ENCODE peak calls at places on chromosome 19, in nine cellular contexts. U is colonic mucosa; P is left ventricle myocardium inferior; J is effector memory CD4-positive, alpha-beta T cell; Y is GM06990; E is H1; M is uterus; B is NT2/D1; N is CD8-positive, alpha-beta memory T cell. V is an unnamed sample. For H3K36me3, the result is how much of the 10 kb centered on the place peaks cover.

GRCh38 chr19:13207237-13208130 is 57.3 kb downstream of the IER2 start:
- DNase-seq in P (peak), E (peak), B (no peak), M (peak), J (no peak), U (no peak), N (no peak), Y (peak), V (no peak)

GRCh38 chr19:39316627-39317321 is 3.9 kb downstream of the LRFN1 start:
- DNase-seq in P (no peak), N (no peak), J (no peak), B (no peak), M (no peak), U (no peak), E (no peak), Y (no peak), V (no peak)

GRCh38 chr19:39409207-39409885 is 2.7 kb downstream of the ZFP36 start:
- DNase-seq in N (peak), B (no peak), U (peak), M (peak), Y (peak), P (peak), J (peak), E (peak), V (peak)

GRCh38 chr19:42113641-42114348 is 18.5 kb downstream of the POU2F2 start:
- DNase-seq in U (no peak), E (no peak), N (no peak), Y (peak), M (no peak), P (no peak), B (peak), J (no peak), V (peak)

GRCh38 chr19:28332886-28333285 is 880.1 kb downstream of the UQCRFS1 start:
- DNase-seq in E (no peak), N (no peak), J (no peak), Y (no peak), U (no peak), B (no peak), P (no peak), M (no peak), V (no peak)

GRCh38 chr19:24054044-24054935 is 32.7 kb upstream of the ZNF254 start:
- DNase-seq in N (no peak), J (no peak), B (no peak), Y (no peak), M (no peak), P (no peak), E (no peak), U (no peak), V (no peak)

GRCh38 chr19:2726904-2727639 is 5.9 kb upstream of the DIRAS1 start:
- DNase-seq in U (no peak), P (no peak), N (no peak), M (no peak), J (no peak), E (no peak), B (no peak), Y (no peak), V (no peak)

GRCh38 chr19:15173746-15174404 is 26.9 kb downstream of the NOTCH3 start:
- DNase-seq in Y (no peak), E (no peak), M (no peak), J (no peak), B (no peak), U (no peak), P (no peak), N (no peak), V (no peak)

GRCh38 chr19:38693380-38694223 is 46.2 kb downstream of the ACTN4 start:
- DNase-seq in N (peak), U (no peak), P (no peak), Y (no peak), M (no peak), J (peak), E (no peak), B (peak), V (no peak)

GRCh38 chr19:16180611-16181010 is 4.6 kb upstream of the FAM32A start:
- DNase-seq in J (no peak), Y (no peak), E (no peak), M (no peak), B (peak), U (no peak), N (no peak), P (no peak), V (no peak)

GRCh38 chr19:4559569-4559968 is at the start of gene SEMA6B:
- DNase-seq in P (peak), N (no peak), B (no peak), Y (no peak), E (no peak), U (no peak), J (no peak), M (peak), V (no peak)

GRCh38 chr19:7488736-7489353 is at the start of gene PEX11G:
- DNase-seq in N (peak), U (peak), E (peak), B (peak), J (peak), Y (peak), M (peak), P (peak), V (peak)
- H3K36me3 ChIP-seq in N (under half), U (under half), E (under half), B (under half), J (under half), Y (under half), M (under half), P (under half), V (under half)

GRCh38 chr19:8457802-8458201 is 13.0 kb downstream of the HNRNPM start:
- DNase-seq in U (no peak), J (no peak), B (no peak), E (no peak), P (no peak), N (no peak), Y (no peak), M (no peak), V (no peak)

GRCh38 chr19:8458380-8458779 is 13.6 kb downstream of the HNRNPM start:
- DNase-seq in U (peak), E (no peak), B (no peak), Y (no peak), N (no peak), M (no peak), J (no peak), P (no peak), V (no peak)

GRCh38 chr19:8459520-8460260 is 14.9 kb downstream of the HNRNPM start:
- DNase-seq in E (no peak), M (no peak), J (no peak), P (no peak), Y (no peak), N (no peak), B (no peak), U (no peak), V (no peak)

GRCh38 chr19:8460516-8461298 is 15.9 kb downstream of the HNRNPM start:
- DNase-seq in U (no peak), J (no peak), E (no peak), B (no peak), Y (no peak), N (no peak), P (no peak), M (no peak), V (no peak)

GRCh38 chr19:8459095-8459494 is 14.3 kb downstream of the HNRNPM start:
- DNase-seq in J (no peak), P (no peak), Y (no peak), N (no peak), M (no peak), U (no peak), B (no peak), E (no peak), V (no peak)
- H3K36me3 ChIP-seq in J (half or more), P (under half), Y (under half), N (under half), M (under half), U (under half), B (half or more), E (under half), V (under half)

GRCh38 chr19:36256064-36256463 is 41.2 kb downstream of the ZNF146 start:
- DNase-seq in J (no peak), U (no peak), N (no peak), E (no peak), B (no peak), Y (no peak), P (no peak), M (no peak), V (no peak)
- H3K36me3 ChIP-seq in J (under half), U (under half), N (under half), E (under half), B (under half), Y (under half), P (under half), M (under half), V (under half)

DNA sequence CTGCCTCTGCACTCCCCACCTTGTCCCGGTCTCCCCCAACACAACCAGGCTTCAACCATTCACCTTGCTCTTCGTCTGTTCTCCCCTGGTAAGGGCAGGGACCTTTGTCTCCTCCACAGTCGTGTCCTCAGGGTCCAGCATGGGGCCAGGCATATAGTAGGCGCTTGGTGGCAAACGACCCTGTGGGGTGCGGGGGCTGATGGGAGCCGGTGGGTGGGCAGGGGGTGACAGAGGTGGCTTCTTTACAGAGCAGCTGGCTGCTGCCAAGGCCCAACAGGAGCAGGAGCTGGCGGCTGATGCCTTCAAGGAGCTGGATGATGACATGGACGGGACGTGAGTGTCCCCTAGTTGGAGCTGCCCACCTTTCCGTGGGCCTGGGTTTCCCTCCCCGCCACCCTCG is 9.7 kb downstream of the PRKCSH start:
- DNase-seq in N (no peak), U (no peak), M (no peak), E (no peak), P (no peak), B (no peak), Y (no peak), J (no peak), V (no peak)
- H3K36me3 ChIP-seq in N (under half), U (under half), M (under half), E (half or more), P (half or more), B (half or more), Y (half or more), J (half or more), V (half or more)

GRCh38 chr19:5916201-5916708 is 2.2 kb downstream of the CAPS start:
- DNase-seq in N (no peak), E (no peak), M (no peak), J (no peak), P (no peak), Y (no peak), U (no peak), B (no peak), V (no peak)
- H3K36me3 ChIP-seq in N (under half), E (under half), M (under half), J (half or more), P (half or more), Y (under half), U (under half), B (half or more), V (half or more)

GRCh38 chr19:34468400-34468799 is 13.2 kb upstream of the WTIP start:
- DNase-seq in M (no peak), N (no peak), P (no peak), U (no peak), E (no peak), J (no peak), Y (no peak), B (no peak), V (no peak)
- H3K36me3 ChIP-seq in M (under half), N (under half), P (half or more), U (under half), E (half or more), J (half or more), Y (under half), B (half or more), V (half or more)

GRCh38 chr19:44875666-44876418 is 15.2 kb upstream of the TOMM40 start:
- DNase-seq in Y (no peak), N (peak), E (no peak), J (no peak), B (no peak), M (no peak), U (peak), P (no peak), V (no peak)
- H3K36me3 ChIP-seq in Y (under half), N (under half), E (half or more), J (under half), B (half or more), M (under half), U (under half), P (half or more), V (half or more)

GRCh38 chr19:5588906-5589676 is 21.3 kb upstream of the TINCR start:
- DNase-seq in U (no peak), J (no peak), B (no peak), M (no peak), P (no peak), E (no peak), Y (no peak), N (no peak), V (no peak)

GRCh38 chr19:5591476-5591875 is 23.7 kb upstream of the TINCR start:
- DNase-seq in M (no peak), E (no peak), U (no peak), B (no peak), N (no peak), P (no peak), Y (no peak), J (no peak), V (no peak)

GRCh38 chr19:5588441-5588840 is 20.7 kb upstream of the TINCR start:
- DNase-seq in N (no peak), B (no peak), E (no peak), M (no peak), U (no peak), Y (no peak), P (no peak), J (no peak), V (no peak)

GRCh38 chr19:5590865-5591154 is 23.1 kb upstream of the TINCR start:
- DNase-seq in N (no peak), J (no peak), B (no peak), U (no peak), Y (no peak), M (no peak), E (no peak), P (no peak), V (no peak)

GRCh38 chr19:5590151-5590864 is 22.6 kb upstream of the TINCR start:
- DNase-seq in B (no peak), P (no peak), E (no peak), N (no peak), J (no peak), U (no peak), Y (no peak), M (no peak), V (no peak)
- H3K36me3 ChIP-seq in B (half or more), P (half or more), E (half or more), N (half or more), J (half or more), U (under half), Y (under half), M (under half), V (half or more)

V was measured in ascending aorta.